ENCODE peak calls at places on chromosomes 5 and 9, in ten cellular contexts. One of them, this sample, is unnamed.

GRCh38 chr9:137488330-137488653 is 29.2 kb upstream of the NSMF start:
- DNase-seq in fibroblast of pulmonary artery: peak
- DNase-seq in heart left ventricle: no peak
- DNase-seq in psoas muscle: no peak
- DNase-seq in cardiac muscle cell: no peak
- DNase-seq in AG10803: no peak
- DNase-seq in right atrium auricular region: no peak
- DNase-seq in astrocyte: no peak
- DNase-seq in brain microvascular endothelial cell: no peak
- DNase-seq in CD8-positive, alpha-beta T cell: no peak
- DNase-seq in this sample: no peak

GRCh38 chr5:95261369-95262175 is 23.3 kb downstream of the MCTP1 start:
- DNase-seq in AG10803: peak
- DNase-seq in cardiac muscle cell: peak
- DNase-seq in heart left ventricle: no peak
- DNase-seq in astrocyte: no peak
- DNase-seq in brain microvascular endothelial cell: peak
- DNase-seq in psoas muscle: no peak
- DNase-seq in right atrium auricular region: no peak
- DNase-seq in fibroblast of pulmonary artery: peak
- DNase-seq in CD8-positive, alpha-beta T cell: no peak
- DNase-seq in this sample: peak

GRCh38 chr9:135251331-135251761 is 163.9 kb downstream of the OLFM1 start:
- DNase-seq in fibroblast of pulmonary artery: no peak
- DNase-seq in cardiac muscle cell: no peak
- DNase-seq in right atrium auricular region: no peak
- DNase-seq in heart left ventricle: no peak
- DNase-seq in CD8-positive, alpha-beta T cell: no peak
- DNase-seq in AG10803: no peak
- DNase-seq in astrocyte: no peak
- DNase-seq in brain microvascular endothelial cell: no peak
- DNase-seq in psoas muscle: peak
- DNase-seq in this sample: no peak

GRCh38 chr5:143311428-143311827 is 92.1 kb downstream of the NR3C1 start:
- DNase-seq in fibroblast of pulmonary artery: peak
- DNase-seq in AG10803: peak
- DNase-seq in cardiac muscle cell: no peak
- DNase-seq in right atrium auricular region: no peak
- DNase-seq in psoas muscle: no peak
- DNase-seq in CD8-positive, alpha-beta T cell: no peak
- DNase-seq in brain microvascular endothelial cell: peak
- DNase-seq in heart left ventricle: no peak
- DNase-seq in astrocyte: peak
- DNase-seq in this sample: peak

GRCh38 chr9:82062245-82062644 is 73.7 kb downstream of the SPATA31D1 start:
- DNase-seq in AG10803: no peak
- DNase-seq in fibroblast of pulmonary artery: no peak
- DNase-seq in CD8-positive, alpha-beta T cell: no peak
- DNase-seq in cardiac muscle cell: no peak
- DNase-seq in astrocyte: no peak
- DNase-seq in psoas muscle: no peak
- DNase-seq in brain microvascular endothelial cell: no peak
- DNase-seq in heart left ventricle: no peak
- DNase-seq in right atrium auricular region: no peak
- DNase-seq in this sample: no peak

GRCh38 chr5:170057311-170057710 is 48.4 kb upstream of the FOXI1 start:
- DNase-seq in cardiac muscle cell: no peak
- DNase-seq in brain microvascular endothelial cell: no peak
- DNase-seq in fibroblast of pulmonary artery: no peak
- DNase-seq in CD8-positive, alpha-beta T cell: no peak
- DNase-seq in heart left ventricle: no peak
- DNase-seq in astrocyte: no peak
- DNase-seq in AG10803: no peak
- DNase-seq in right atrium auricular region: no peak
- DNase-seq in psoas muscle: no peak
- DNase-seq in this sample: no peak

GRCh38 chr9:134895103-134895502 is 14.5 kb downstream of the FCN2 start:
- DNase-seq in CD8-positive, alpha-beta T cell: no peak
- DNase-seq in brain microvascular endothelial cell: no peak
- DNase-seq in heart left ventricle: no peak
- DNase-seq in right atrium auricular region: no peak
- DNase-seq in astrocyte: peak
- DNase-seq in fibroblast of pulmonary artery: no peak
- DNase-seq in AG10803: no peak
- DNase-seq in cardiac muscle cell: no peak
- DNase-seq in psoas muscle: no peak
- DNase-seq in this sample: peak

GRCh38 chr9:106892632-106893031 is 29.7 kb downstream of the ZNF462 start:
- DNase-seq in AG10803: peak
- DNase-seq in fibroblast of pulmonary artery: peak
- DNase-seq in heart left ventricle: no peak
- DNase-seq in brain microvascular endothelial cell: peak
- DNase-seq in astrocyte: peak
- DNase-seq in cardiac muscle cell: peak
- DNase-seq in CD8-positive, alpha-beta T cell: no peak
- DNase-seq in psoas muscle: peak
- DNase-seq in right atrium auricular region: no peak
- DNase-seq in this sample: peak

GRCh38 chr5:73816656-73817420 is 190.8 kb downstream of the ARHGEF28 start:
- DNase-seq in cardiac muscle cell: no peak
- DNase-seq in CD8-positive, alpha-beta T cell: no peak
- DNase-seq in right atrium auricular region: no peak
- DNase-seq in psoas muscle: no peak
- DNase-seq in heart left ventricle: no peak
- DNase-seq in brain microvascular endothelial cell: peak
- DNase-seq in fibroblast of pulmonary artery: peak
- DNase-seq in astrocyte: peak
- DNase-seq in AG10803: peak
- DNase-seq in this sample: peak

GRCh38 chr9:71671289-71671688 is 97.0 kb downstream of the CEMIP2 start:
- DNase-seq in astrocyte: no peak
- DNase-seq in CD8-positive, alpha-beta T cell: no peak
- DNase-seq in fibroblast of pulmonary artery: no peak
- DNase-seq in AG10803: no peak
- DNase-seq in cardiac muscle cell: no peak
- DNase-seq in brain microvascular endothelial cell: no peak
- DNase-seq in psoas muscle: no peak
- DNase-seq in right atrium auricular region: no peak
- DNase-seq in heart left ventricle: no peak
- DNase-seq in this sample: no peak

GRCh38 chr9:136669791-136670464 is 7.2 kb downstream of the EGFL7 start:
- DNase-seq in brain microvascular endothelial cell: no peak
- DNase-seq in AG10803: no peak
- DNase-seq in heart left ventricle: no peak
- DNase-seq in cardiac muscle cell: no peak
- DNase-seq in psoas muscle: no peak
- DNase-seq in right atrium auricular region: no peak
- DNase-seq in fibroblast of pulmonary artery: no peak
- DNase-seq in CD8-positive, alpha-beta T cell: no peak
- DNase-seq in astrocyte: no peak
- DNase-seq in this sample: no peak

DNA sequence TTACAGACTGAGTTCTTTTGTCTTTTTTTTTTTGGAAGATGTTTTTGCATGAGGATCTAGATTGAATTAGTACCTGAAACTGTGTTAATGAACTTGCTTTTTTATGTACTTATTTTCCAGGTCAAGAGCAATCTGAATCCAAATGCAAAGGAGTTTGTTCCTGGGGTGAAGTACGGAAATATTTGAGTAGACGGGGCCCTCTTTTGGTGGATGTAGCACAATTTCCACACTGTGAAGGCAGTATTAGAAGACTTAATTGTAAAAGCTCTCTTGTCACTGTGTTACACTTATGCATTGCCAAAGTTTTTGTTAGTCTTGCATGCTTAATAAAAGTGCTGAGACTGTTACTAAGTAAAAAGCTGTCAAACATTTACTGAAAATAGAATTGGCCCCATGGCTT is 14.5 kb downstream of the SLC23A1 start:
- DNase-seq in AG10803: no peak
- DNase-seq in heart left ventricle: no peak
- DNase-seq in cardiac muscle cell: no peak
- DNase-seq in fibroblast of pulmonary artery: no peak
- DNase-seq in CD8-positive, alpha-beta T cell: no peak
- DNase-seq in right atrium auricular region: no peak
- DNase-seq in astrocyte: no peak
- DNase-seq in brain microvascular endothelial cell: no peak
- DNase-seq in psoas muscle: no peak
- DNase-seq in this sample: no peak
- H3K4me3 ChIP-seq in AG10803: no peak
- H3K4me3 ChIP-seq in heart left ventricle: no peak
- H3K4me3 ChIP-seq in cardiac muscle cell: no peak
- H3K4me3 ChIP-seq in fibroblast of pulmonary artery: no peak
- H3K4me3 ChIP-seq in CD8-positive, alpha-beta T cell: no peak
- H3K4me3 ChIP-seq in right atrium auricular region: no peak
- H3K4me3 ChIP-seq in astrocyte: no peak
- H3K4me3 ChIP-seq in brain microvascular endothelial cell: no peak
- H3K4me3 ChIP-seq in psoas muscle: no peak
- H3K4me3 ChIP-seq in this sample: no peak

GRCh38 chr5:140174014-140174413 is 974 bp upstream of the CYSTM1 start:
- DNase-seq in brain microvascular endothelial cell: no peak
- DNase-seq in astrocyte: no peak
- DNase-seq in cardiac muscle cell: no peak
- DNase-seq in CD8-positive, alpha-beta T cell: no peak
- DNase-seq in fibroblast of pulmonary artery: no peak
- DNase-seq in right atrium auricular region: no peak
- DNase-seq in AG10803: no peak
- DNase-seq in heart left ventricle: no peak
- DNase-seq in psoas muscle: no peak
- DNase-seq in this sample: no peak

GRCh38 chr5:140176028-140176382 is 1.0 kb downstream of the CYSTM1 start:
- DNase-seq in right atrium auricular region: no peak
- DNase-seq in fibroblast of pulmonary artery: no peak
- DNase-seq in heart left ventricle: no peak
- DNase-seq in cardiac muscle cell: peak
- DNase-seq in astrocyte: no peak
- DNase-seq in AG10803: no peak
- DNase-seq in CD8-positive, alpha-beta T cell: no peak
- DNase-seq in psoas muscle: no peak
- DNase-seq in brain microvascular endothelial cell: no peak
- DNase-seq in this sample: no peak

GRCh38 chr5:140178082-140178410 is 3.1 kb downstream of the CYSTM1 start:
- DNase-seq in cardiac muscle cell: no peak
- DNase-seq in CD8-positive, alpha-beta T cell: no peak
- DNase-seq in heart left ventricle: no peak
- DNase-seq in right atrium auricular region: no peak
- DNase-seq in brain microvascular endothelial cell: no peak
- DNase-seq in astrocyte: no peak
- DNase-seq in fibroblast of pulmonary artery: no peak
- DNase-seq in AG10803: no peak
- DNase-seq in psoas muscle: no peak
- DNase-seq in this sample: no peak

GRCh38 chr5:140174472-140175366 is at the start of gene CYSTM1:
- DNase-seq in AG10803: peak
- DNase-seq in CD8-positive, alpha-beta T cell: peak
- DNase-seq in right atrium auricular region: peak
- DNase-seq in brain microvascular endothelial cell: peak
- DNase-seq in astrocyte: peak
- DNase-seq in heart left ventricle: peak
- DNase-seq in psoas muscle: peak
- DNase-seq in cardiac muscle cell: peak
- DNase-seq in fibroblast of pulmonary artery: peak
- DNase-seq in this sample: peak

GRCh38 chr5:140175367-140176027 is 509 bp downstream of the CYSTM1 start:
- DNase-seq in AG10803: peak
- DNase-seq in cardiac muscle cell: peak
- DNase-seq in psoas muscle: peak
- DNase-seq in brain microvascular endothelial cell: peak
- DNase-seq in fibroblast of pulmonary artery: peak
- DNase-seq in right atrium auricular region: peak
- DNase-seq in heart left ventricle: peak
- DNase-seq in astrocyte: peak
- DNase-seq in CD8-positive, alpha-beta T cell: peak
- DNase-seq in this sample: peak
- TF ChIP-seq CTCF in AG10803: peak
- TF ChIP-seq CTCF in cardiac muscle cell: peak
- TF ChIP-seq CTCF in psoas muscle: peak
- TF ChIP-seq CTCF in brain microvascular endothelial cell: peak
- TF ChIP-seq CTCF in fibroblast of pulmonary artery: peak
- TF ChIP-seq CTCF in right atrium auricular region: no peak
- TF ChIP-seq CTCF in heart left ventricle: peak
- TF ChIP-seq CTCF in astrocyte: no peak
- TF ChIP-seq CTCF in CD8-positive, alpha-beta T cell: no peak
- TF ChIP-seq CTCF in this sample: peak

DNA sequence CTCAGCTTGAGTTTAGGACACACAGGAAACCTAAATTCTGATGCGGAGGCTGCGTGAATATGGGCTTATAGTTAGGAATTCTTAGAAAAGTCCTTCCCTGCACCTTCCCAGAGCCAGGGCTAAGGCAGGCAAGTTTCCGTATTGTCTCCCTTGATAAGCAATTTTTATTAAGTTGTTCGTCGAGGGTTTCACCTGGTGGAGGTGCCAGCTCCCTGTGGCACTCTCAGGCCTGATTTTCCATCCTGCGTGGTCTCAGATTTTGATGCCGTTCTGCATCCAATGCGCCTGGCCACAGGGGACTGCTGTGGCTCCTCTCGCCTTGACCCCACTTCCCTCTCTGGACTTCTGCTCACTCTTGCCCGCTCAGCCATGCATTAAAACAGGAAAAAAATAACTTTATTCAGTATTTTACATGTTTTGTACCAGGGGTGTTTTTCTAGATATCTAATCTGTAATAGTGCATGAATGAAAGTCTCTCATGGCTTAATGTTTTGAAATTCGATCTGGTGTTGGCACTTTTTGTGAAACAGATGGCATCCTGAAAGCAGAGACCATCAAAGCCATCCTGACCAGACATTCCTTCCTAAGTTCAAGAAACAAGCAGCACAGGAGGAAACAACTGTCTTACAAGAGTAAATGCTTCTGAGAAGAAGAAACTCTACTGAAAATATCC is 50.7 kb downstream of the TRIP13 start:
- DNase-seq in heart left ventricle: no peak
- DNase-seq in psoas muscle: no peak
- DNase-seq in cardiac muscle cell: no peak
- DNase-seq in AG10803: no peak
- DNase-seq in CD8-positive, alpha-beta T cell: no peak
- DNase-seq in astrocyte: no peak
- DNase-seq in right atrium auricular region: no peak
- DNase-seq in fibroblast of pulmonary artery: no peak
- DNase-seq in brain microvascular endothelial cell: no peak
- DNase-seq in this sample: no peak
- H3K4me3 ChIP-seq in heart left ventricle: no peak
- H3K4me3 ChIP-seq in psoas muscle: no peak
- H3K4me3 ChIP-seq in cardiac muscle cell: no peak
- H3K4me3 ChIP-seq in AG10803: no peak
- H3K4me3 ChIP-seq in CD8-positive, alpha-beta T cell: no peak
- H3K4me3 ChIP-seq in astrocyte: no peak
- H3K4me3 ChIP-seq in right atrium auricular region: no peak
- H3K4me3 ChIP-seq in fibroblast of pulmonary artery: no peak
- H3K4me3 ChIP-seq in brain microvascular endothelial cell: no peak
- H3K4me3 ChIP-seq in this sample: no peak

DNA sequence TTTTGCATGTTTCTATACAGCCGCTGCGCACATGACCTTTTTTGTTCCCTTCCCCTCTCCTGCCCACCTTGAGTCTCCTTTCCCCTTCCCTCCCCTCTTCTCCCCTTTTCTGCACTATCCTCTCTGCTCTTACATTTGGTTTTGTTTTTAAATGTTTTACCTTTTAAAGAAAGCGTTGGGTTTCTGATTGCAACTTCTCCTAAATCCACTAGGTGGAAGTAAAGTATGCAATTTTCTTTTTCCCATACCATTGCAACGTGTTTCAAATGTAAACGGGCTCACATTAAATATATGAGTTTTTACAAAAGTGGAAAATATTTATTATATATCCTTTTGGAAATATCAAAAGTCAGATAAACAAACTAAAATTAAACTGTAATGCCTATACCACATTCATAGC is 500.9 kb downstream of the DIRAS2 start:
- DNase-seq in fibroblast of pulmonary artery: peak
- DNase-seq in cardiac muscle cell: peak
- DNase-seq in right atrium auricular region: no peak
- DNase-seq in AG10803: peak
- DNase-seq in heart left ventricle: no peak
- DNase-seq in CD8-positive, alpha-beta T cell: no peak
- DNase-seq in brain microvascular endothelial cell: no peak
- DNase-seq in psoas muscle: no peak
- DNase-seq in astrocyte: no peak
- DNase-seq in this sample: peak
- TF ChIP-seq CTCF in fibroblast of pulmonary artery: peak
- TF ChIP-seq CTCF in cardiac muscle cell: peak
- TF ChIP-seq CTCF in right atrium auricular region: no peak
- TF ChIP-seq CTCF in AG10803: peak
- TF ChIP-seq CTCF in heart left ventricle: peak
- TF ChIP-seq CTCF in CD8-positive, alpha-beta T cell: no peak
- TF ChIP-seq CTCF in brain microvascular endothelial cell: peak
- TF ChIP-seq CTCF in psoas muscle: peak
- TF ChIP-seq CTCF in astrocyte: peak
- TF ChIP-seq CTCF in this sample: peak